ENCODE peak calls at places on chromosomes 4 and X, in eight cellular contexts. One of them, this sample, is unnamed.

GRCh38 chr4:175954685-175955084 is 111.0 kb upstream of the WDR17 start:
- DNase-seq in activated CD8-positive, alpha-beta memory T cell treated with anti-CD3 and anti-CD28 coated beads for 48 hours: no peak
- DNase-seq in NCI-H1436: no peak
- DNase-seq in NCI-H345: no peak
- DNase-seq in amygdala: no peak
- DNase-seq in lower leg skin: no peak
- DNase-seq in spleen: no peak
- DNase-seq in BJ: no peak
- DNase-seq in this sample: no peak

GRCh38 chr4:151853034-151853433 is 92.2 kb upstream of the GATB start:
- DNase-seq in activated CD8-positive, alpha-beta memory T cell treated with anti-CD3 and anti-CD28 coated beads for 48 hours: no peak
- DNase-seq in NCI-H1436: no peak
- DNase-seq in NCI-H345: no peak
- DNase-seq in amygdala: no peak
- DNase-seq in lower leg skin: no peak
- DNase-seq in spleen: no peak
- DNase-seq in BJ: no peak
- DNase-seq in this sample: no peak

GRCh38 chrX:49096419-49096818 is 16.7 kb upstream of the WDR45 start:
- DNase-seq in activated CD8-positive, alpha-beta memory T cell treated with anti-CD3 and anti-CD28 coated beads for 48 hours: no peak
- DNase-seq in NCI-H1436: no peak
- DNase-seq in NCI-H345: no peak
- DNase-seq in amygdala: no peak
- DNase-seq in lower leg skin: no peak
- DNase-seq in spleen: no peak
- DNase-seq in BJ: no peak
- DNase-seq in this sample: no peak

GRCh38 chrX:8927066-8927465 is 106.9 kb downstream of the FAM9B start:
- DNase-seq in activated CD8-positive, alpha-beta memory T cell treated with anti-CD3 and anti-CD28 coated beads for 48 hours: no peak
- DNase-seq in NCI-H1436: no peak
- DNase-seq in NCI-H345: no peak
- DNase-seq in amygdala: no peak
- DNase-seq in lower leg skin: no peak
- DNase-seq in spleen: no peak
- DNase-seq in BJ: no peak
- DNase-seq in this sample: no peak

GRCh38 chrX:68912113-68912980 is 83.5 kb downstream of the EFNB1 start:
- DNase-seq in activated CD8-positive, alpha-beta memory T cell treated with anti-CD3 and anti-CD28 coated beads for 48 hours: no peak
- DNase-seq in NCI-H1436: no peak
- DNase-seq in NCI-H345: no peak
- DNase-seq in amygdala: no peak
- DNase-seq in lower leg skin: no peak
- DNase-seq in spleen: no peak
- DNase-seq in BJ: no peak
- DNase-seq in this sample: no peak

GRCh38 chr4:107888237-107888636 is 43.1 kb upstream of the CYP2U1 start:
- DNase-seq in activated CD8-positive, alpha-beta memory T cell treated with anti-CD3 and anti-CD28 coated beads for 48 hours: no peak
- DNase-seq in NCI-H1436: no peak
- DNase-seq in NCI-H345: no peak
- DNase-seq in amygdala: no peak
- DNase-seq in lower leg skin: no peak
- DNase-seq in spleen: no peak
- DNase-seq in BJ: no peak
- DNase-seq in this sample: no peak

GRCh38 chr4:69099910-69100309 is 3.6 kb downstream of the UGT2B7 start:
- DNase-seq in activated CD8-positive, alpha-beta memory T cell treated with anti-CD3 and anti-CD28 coated beads for 48 hours: no peak
- DNase-seq in NCI-H1436: no peak
- DNase-seq in NCI-H345: no peak
- DNase-seq in amygdala: no peak
- DNase-seq in lower leg skin: no peak
- DNase-seq in spleen: no peak
- DNase-seq in BJ: no peak
- DNase-seq in this sample: no peak

GRCh38 chrX:101925733-101926132 is 6.1 kb downstream of the ZMAT1 start:
- DNase-seq in activated CD8-positive, alpha-beta memory T cell treated with anti-CD3 and anti-CD28 coated beads for 48 hours: no peak
- DNase-seq in NCI-H1436: no peak
- DNase-seq in NCI-H345: no peak
- DNase-seq in amygdala: no peak
- DNase-seq in lower leg skin: no peak
- DNase-seq in spleen: no peak
- DNase-seq in BJ: no peak
- DNase-seq in this sample: no peak

GRCh38 chr4:38243385-38244053 is 283.3 kb downstream of the PTTG2 start:
- DNase-seq in activated CD8-positive, alpha-beta memory T cell treated with anti-CD3 and anti-CD28 coated beads for 48 hours: no peak
- DNase-seq in NCI-H1436: no peak
- DNase-seq in NCI-H345: no peak
- DNase-seq in amygdala: no peak
- DNase-seq in lower leg skin: no peak
- DNase-seq in spleen: no peak
- DNase-seq in BJ: no peak
- DNase-seq in this sample: no peak

GRCh38 chr4:168928875-168929274 is 81.2 kb downstream of the CBR4 start:
- DNase-seq in activated CD8-positive, alpha-beta memory T cell treated with anti-CD3 and anti-CD28 coated beads for 48 hours: no peak
- DNase-seq in NCI-H1436: no peak
- DNase-seq in NCI-H345: no peak
- DNase-seq in amygdala: no peak
- DNase-seq in lower leg skin: no peak
- DNase-seq in spleen: no peak
- DNase-seq in BJ: no peak
- DNase-seq in this sample: no peak

GRCh38 chrX:130654409-130654970 is 248.5 kb downstream of the ENOX2 start:
- DNase-seq in activated CD8-positive, alpha-beta memory T cell treated with anti-CD3 and anti-CD28 coated beads for 48 hours: no peak
- DNase-seq in NCI-H1436: peak
- DNase-seq in NCI-H345: no peak
- DNase-seq in amygdala: no peak
- DNase-seq in lower leg skin: no peak
- DNase-seq in spleen: no peak
- DNase-seq in BJ: peak
- DNase-seq in this sample: no peak

GRCh38 chrX:72045552-72046277 is 86.0 kb downstream of the RTL5 start:
- DNase-seq in activated CD8-positive, alpha-beta memory T cell treated with anti-CD3 and anti-CD28 coated beads for 48 hours: no peak
- DNase-seq in NCI-H1436: peak
- DNase-seq in NCI-H345: no peak
- DNase-seq in amygdala: no peak
- DNase-seq in lower leg skin: no peak
- DNase-seq in spleen: no peak
- DNase-seq in BJ: no peak
- DNase-seq in this sample: no peak

GRCh38 chrX:19566359-19567141 is 51.2 kb upstream of the MAP3K15 start:
- DNase-seq in activated CD8-positive, alpha-beta memory T cell treated with anti-CD3 and anti-CD28 coated beads for 48 hours: no peak
- DNase-seq in NCI-H1436: peak
- DNase-seq in NCI-H345: peak
- DNase-seq in amygdala: no peak
- DNase-seq in lower leg skin: no peak
- DNase-seq in spleen: no peak
- DNase-seq in BJ: no peak
- DNase-seq in this sample: no peak

GRCh38 chr4:8539661-8540060 is 40.5 kb upstream of the GPR78 start:
- DNase-seq in activated CD8-positive, alpha-beta memory T cell treated with anti-CD3 and anti-CD28 coated beads for 48 hours: no peak
- DNase-seq in NCI-H1436: no peak
- DNase-seq in NCI-H345: no peak
- DNase-seq in amygdala: no peak
- DNase-seq in lower leg skin: no peak
- DNase-seq in spleen: peak
- DNase-seq in BJ: no peak
- DNase-seq in this sample: peak

GRCh38 chrX:135345328-135345645 is 36.0 kb downstream of the ETDC start:
- DNase-seq in activated CD8-positive, alpha-beta memory T cell treated with anti-CD3 and anti-CD28 coated beads for 48 hours: no peak
- DNase-seq in NCI-H1436: no peak
- DNase-seq in NCI-H345: peak
- DNase-seq in amygdala: no peak
- DNase-seq in lower leg skin: peak
- DNase-seq in spleen: no peak
- DNase-seq in BJ: peak
- DNase-seq in this sample: peak

GRCh38 chr4:109506890-109507289 is 53.2 kb upstream of the MCUB start:
- DNase-seq in activated CD8-positive, alpha-beta memory T cell treated with anti-CD3 and anti-CD28 coated beads for 48 hours: no peak
- DNase-seq in NCI-H1436: no peak
- DNase-seq in NCI-H345: no peak
- DNase-seq in amygdala: no peak
- DNase-seq in lower leg skin: no peak
- DNase-seq in spleen: no peak
- DNase-seq in BJ: no peak
- DNase-seq in this sample: no peak

GRCh38 chr4:113565702-113566012 is 195.9 kb downstream of the CAMK2D start:
- DNase-seq in activated CD8-positive, alpha-beta memory T cell treated with anti-CD3 and anti-CD28 coated beads for 48 hours: no peak
- DNase-seq in NCI-H1436: no peak
- DNase-seq in NCI-H345: no peak
- DNase-seq in amygdala: no peak
- DNase-seq in lower leg skin: no peak
- DNase-seq in spleen: no peak
- DNase-seq in BJ: no peak
- DNase-seq in this sample: no peak

GRCh38 chrX:48493890-48494364 is 14.9 kb upstream of the PORCN start:
- DNase-seq in activated CD8-positive, alpha-beta memory T cell treated with anti-CD3 and anti-CD28 coated beads for 48 hours: no peak
- DNase-seq in NCI-H1436: no peak
- DNase-seq in NCI-H345: no peak
- DNase-seq in amygdala: peak
- DNase-seq in lower leg skin: no peak
- DNase-seq in spleen: peak
- DNase-seq in BJ: no peak
- DNase-seq in this sample: no peak

GRCh38 chr4:21203416-21203815 is 503.2 kb downstream of the PACRGL start:
- DNase-seq in activated CD8-positive, alpha-beta memory T cell treated with anti-CD3 and anti-CD28 coated beads for 48 hours: no peak
- DNase-seq in NCI-H1436: no peak
- DNase-seq in NCI-H345: no peak
- DNase-seq in amygdala: no peak
- DNase-seq in lower leg skin: no peak
- DNase-seq in spleen: no peak
- DNase-seq in BJ: no peak
- DNase-seq in this sample: no peak

GRCh38 chr4:62482355-62482754 is 1282.2 kb downstream of the ADGRL3 start:
- DNase-seq in activated CD8-positive, alpha-beta memory T cell treated with anti-CD3 and anti-CD28 coated beads for 48 hours: no peak
- DNase-seq in NCI-H1436: no peak
- DNase-seq in NCI-H345: no peak
- DNase-seq in amygdala: no peak
- DNase-seq in lower leg skin: no peak
- DNase-seq in spleen: no peak
- DNase-seq in BJ: no peak
- DNase-seq in this sample: no peak

GRCh38 chr4:100049872-100050271 is 99.8 kb upstream of the H2AZ1 start:
- DNase-seq in activated CD8-positive, alpha-beta memory T cell treated with anti-CD3 and anti-CD28 coated beads for 48 hours: no peak
- DNase-seq in NCI-H1436: no peak
- DNase-seq in NCI-H345: no peak
- DNase-seq in amygdala: no peak
- DNase-seq in lower leg skin: no peak
- DNase-seq in spleen: no peak
- DNase-seq in BJ: no peak
- DNase-seq in this sample: no peak

GRCh38 chr4:109559625-109559982 is 442 bp upstream of the MCUB start:
- DNase-seq in activated CD8-positive, alpha-beta memory T cell treated with anti-CD3 and anti-CD28 coated beads for 48 hours: peak
- DNase-seq in NCI-H1436: no peak
- DNase-seq in NCI-H345: peak
- DNase-seq in amygdala: no peak
- DNase-seq in lower leg skin: no peak
- DNase-seq in spleen: peak
- DNase-seq in BJ: no peak
- DNase-seq in this sample: no peak

GRCh38 chr4:1976416-1977352 is 32.1 kb downstream of the NELFA start:
- DNase-seq in activated CD8-positive, alpha-beta memory T cell treated with anti-CD3 and anti-CD28 coated beads for 48 hours: no peak
- DNase-seq in NCI-H1436: no peak
- DNase-seq in NCI-H345: no peak
- DNase-seq in amygdala: no peak
- DNase-seq in lower leg skin: no peak
- DNase-seq in spleen: peak
- DNase-seq in BJ: no peak
- DNase-seq in this sample: no peak

GRCh38 chr4:114026447-114026846 is 47.0 kb upstream of the ARSJ start:
- DNase-seq in activated CD8-positive, alpha-beta memory T cell treated with anti-CD3 and anti-CD28 coated beads for 48 hours: no peak
- DNase-seq in NCI-H1436: no peak
- DNase-seq in NCI-H345: no peak
- DNase-seq in amygdala: no peak
- DNase-seq in lower leg skin: no peak
- DNase-seq in spleen: no peak
- DNase-seq in BJ: no peak
- DNase-seq in this sample: no peak

GRCh38 chr4:1195894-1196401 is 23.6 kb upstream of the SPON2 start:
- DNase-seq in activated CD8-positive, alpha-beta memory T cell treated with anti-CD3 and anti-CD28 coated beads for 48 hours: no peak
- DNase-seq in NCI-H1436: no peak
- DNase-seq in NCI-H345: no peak
- DNase-seq in amygdala: no peak
- DNase-seq in lower leg skin: no peak
- DNase-seq in spleen: no peak
- DNase-seq in BJ: no peak
- DNase-seq in this sample: peak

GRCh38 chrX:22053486-22053885 is 21.4 kb downstream of the PHEX start:
- DNase-seq in activated CD8-positive, alpha-beta memory T cell treated with anti-CD3 and anti-CD28 coated beads for 48 hours: no peak
- DNase-seq in NCI-H1436: no peak
- DNase-seq in NCI-H345: no peak
- DNase-seq in amygdala: no peak
- DNase-seq in lower leg skin: no peak
- DNase-seq in spleen: no peak
- DNase-seq in BJ: no peak
- DNase-seq in this sample: no peak

GRCh38 chrX:57453901-57454300 is 137.9 kb upstream of the ZXDB start:
- DNase-seq in activated CD8-positive, alpha-beta memory T cell treated with anti-CD3 and anti-CD28 coated beads for 48 hours: no peak
- DNase-seq in NCI-H1436: no peak
- DNase-seq in NCI-H345: no peak
- DNase-seq in amygdala: no peak
- DNase-seq in lower leg skin: no peak
- DNase-seq in spleen: no peak
- DNase-seq in BJ: no peak
- DNase-seq in this sample: no peak

GRCh38 chr4:139555705-139556070 is 331 bp downstream of the SETD7 start:
- DNase-seq in activated CD8-positive, alpha-beta memory T cell treated with anti-CD3 and anti-CD28 coated beads for 48 hours: peak
- DNase-seq in NCI-H1436: no peak
- DNase-seq in NCI-H345: no peak
- DNase-seq in amygdala: peak
- DNase-seq in lower leg skin: no peak
- DNase-seq in spleen: no peak
- DNase-seq in BJ: no peak
- DNase-seq in this sample: peak

GRCh38 chrX:139196890-139197289 is 333.6 kb upstream of the F9 start:
- DNase-seq in activated CD8-positive, alpha-beta memory T cell treated with anti-CD3 and anti-CD28 coated beads for 48 hours: no peak
- DNase-seq in NCI-H1436: no peak
- DNase-seq in NCI-H345: no peak
- DNase-seq in amygdala: no peak
- DNase-seq in lower leg skin: no peak
- DNase-seq in spleen: no peak
- DNase-seq in BJ: no peak
- DNase-seq in this sample: no peak

GRCh38 chr4:96164814-96165351 is 325.0 kb downstream of the PDHA2 start:
- DNase-seq in activated CD8-positive, alpha-beta memory T cell treated with anti-CD3 and anti-CD28 coated beads for 48 hours: no peak
- DNase-seq in NCI-H1436: no peak
- DNase-seq in NCI-H345: no peak
- DNase-seq in amygdala: no peak
- DNase-seq in lower leg skin: no peak
- DNase-seq in spleen: no peak
- DNase-seq in BJ: peak
- DNase-seq in this sample: no peak

GRCh38 chrX:110396777-110397176 is 38.1 kb downstream of the RTL9 start:
- DNase-seq in activated CD8-positive, alpha-beta memory T cell treated with anti-CD3 and anti-CD28 coated beads for 48 hours: no peak
- DNase-seq in NCI-H1436: no peak
- DNase-seq in NCI-H345: peak
- DNase-seq in amygdala: no peak
- DNase-seq in lower leg skin: peak
- DNase-seq in spleen: no peak
- DNase-seq in BJ: no peak
- DNase-seq in this sample: no peak

GRCh38 chr4:169404959-169405358 is 134.2 kb upstream of the SH3RF1 start:
- DNase-seq in activated CD8-positive, alpha-beta memory T cell treated with anti-CD3 and anti-CD28 coated beads for 48 hours: no peak
- DNase-seq in NCI-H1436: no peak
- DNase-seq in NCI-H345: no peak
- DNase-seq in amygdala: no peak
- DNase-seq in lower leg skin: no peak
- DNase-seq in spleen: no peak
- DNase-seq in BJ: no peak
- DNase-seq in this sample: no peak

GRCh38 chr4:103482893-103483292 is 236.9 kb downstream of the TACR3 start:
- DNase-seq in activated CD8-positive, alpha-beta memory T cell treated with anti-CD3 and anti-CD28 coated beads for 48 hours: no peak
- DNase-seq in NCI-H1436: no peak
- DNase-seq in NCI-H345: no peak
- DNase-seq in amygdala: no peak
- DNase-seq in lower leg skin: no peak
- DNase-seq in spleen: no peak
- DNase-seq in BJ: no peak
- DNase-seq in this sample: no peak

GRCh38 chr4:79585834-79586233 is 177.8 kb upstream of the GK2 start:
- DNase-seq in activated CD8-positive, alpha-beta memory T cell treated with anti-CD3 and anti-CD28 coated beads for 48 hours: no peak
- DNase-seq in NCI-H1436: no peak
- DNase-seq in NCI-H345: no peak
- DNase-seq in amygdala: no peak
- DNase-seq in lower leg skin: no peak
- DNase-seq in spleen: no peak
- DNase-seq in BJ: no peak
- DNase-seq in this sample: no peak